ENCODE peak calls at places on chromosomes 4 and X, in seven cellular contexts. N is HCT116, P is astrocyte, I is GM23248, U is OCI-LY7, M is keratinocyte, Y is MM.1S. J is an unnamed sample.

GRCh38 chr4:80264825-80265224 is 1.6 kb upstream of the FGF5 start:
- DNase-seq in N (no peak), P (no peak), I (no peak), U (no peak), M (no peak), Y (no peak), J (no peak)

GRCh38 chr4:143745874-143746273 is 45.4 kb upstream of the FREM3 start:
- DNase-seq in N (no peak), P (no peak), I (no peak), U (no peak), M (no peak), Y (no peak), J (no peak)

GRCh38 chr4:52873191-52873590 is 11.1 kb downstream of the RASL11B start:
- DNase-seq in N (peak), P (no peak), I (no peak), U (no peak), M (no peak), Y (no peak), J (no peak)

GRCh38 chr4:54683616-54684346 is 26.0 kb downstream of the KIT start:
- DNase-seq in N (peak), P (no peak), I (peak), U (peak), M (no peak), Y (peak), J (peak)

GRCh38 chrX:7941390-7942042 is 14.3 kb upstream of the PNPLA4 start:
- DNase-seq in N (no peak), P (no peak), I (peak), U (peak), M (no peak), Y (no peak), J (peak)

GRCh38 chrX:135112096-135112729 is 8.1 kb downstream of the ETDB start:
- DNase-seq in N (peak), P (no peak), I (peak), U (peak), M (no peak), Y (peak), J (peak)

GRCh38 chr4:38563703-38564490 is 100.1 kb upstream of the KLF3 start:
- DNase-seq in N (no peak), P (peak), I (no peak), U (no peak), M (no peak), Y (no peak), J (no peak)

GRCh38 chr4:20248155-20248558 is 3.5 kb upstream of the SLIT2 start:
- DNase-seq in N (peak), P (peak), I (peak), U (peak), M (no peak), Y (peak), J (peak)

GRCh38 chrX:54181196-54181953 is 1.7 kb downstream of the FAM120C start:
- DNase-seq in N (no peak), P (peak), I (peak), U (no peak), M (no peak), Y (no peak), J (peak)

GRCh38 chr4:115228851-115229250 is 115.4 kb upstream of the NDST4 start:
- DNase-seq in N (no peak), P (no peak), I (no peak), U (no peak), M (no peak), Y (no peak), J (no peak)

GRCh38 chr4:101306225-101306624 is 41.1 kb downstream of the PPP3CA start:
- DNase-seq in N (no peak), P (peak), I (no peak), U (no peak), M (no peak), Y (peak), J (no peak)

DNA sequence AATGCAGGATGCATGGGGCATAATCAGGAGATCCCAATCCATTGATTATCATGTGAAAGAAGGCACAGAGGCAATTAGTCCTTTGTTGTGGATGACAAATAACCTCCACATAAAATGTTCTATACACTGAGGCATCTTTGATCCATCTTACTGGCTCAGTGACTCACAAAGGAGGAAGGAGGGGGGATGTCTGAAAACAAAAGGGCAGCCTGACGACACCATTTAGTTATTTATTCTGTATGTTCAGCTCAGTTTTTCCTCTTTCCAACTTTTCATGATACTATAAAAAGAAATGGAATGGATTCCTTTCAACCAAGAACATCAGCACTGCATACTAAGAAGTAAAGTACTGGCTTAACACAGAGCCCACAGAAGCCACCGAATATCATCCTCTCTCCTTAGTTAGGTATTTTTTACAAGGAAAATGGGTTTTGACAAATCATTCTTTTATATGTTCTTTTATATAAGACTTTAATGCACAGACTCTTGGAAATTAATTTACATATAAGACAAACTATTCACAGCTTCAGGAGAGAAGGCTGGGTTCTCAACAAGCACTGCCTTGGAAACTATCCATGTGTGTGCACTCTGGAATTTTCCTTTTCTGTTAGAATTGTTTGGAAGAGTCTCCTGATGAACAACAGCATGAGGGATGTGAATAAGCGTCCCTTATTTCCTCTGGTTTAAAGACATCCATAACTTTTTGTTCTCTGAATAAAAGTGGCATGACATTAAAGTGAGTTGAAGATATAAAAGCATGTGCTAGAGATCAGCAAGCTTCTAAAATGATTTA is 135.6 kb downstream of the TSPAN5 start:
- DNase-seq in N (peak), P (peak), I (peak), U (no peak), M (no peak), Y (no peak), J (no peak)
- H3K4me2 ChIP-seq in N (peak), P (peak), I (peak), U (no peak), M (peak), Y (no peak), J (no peak)

DNA sequence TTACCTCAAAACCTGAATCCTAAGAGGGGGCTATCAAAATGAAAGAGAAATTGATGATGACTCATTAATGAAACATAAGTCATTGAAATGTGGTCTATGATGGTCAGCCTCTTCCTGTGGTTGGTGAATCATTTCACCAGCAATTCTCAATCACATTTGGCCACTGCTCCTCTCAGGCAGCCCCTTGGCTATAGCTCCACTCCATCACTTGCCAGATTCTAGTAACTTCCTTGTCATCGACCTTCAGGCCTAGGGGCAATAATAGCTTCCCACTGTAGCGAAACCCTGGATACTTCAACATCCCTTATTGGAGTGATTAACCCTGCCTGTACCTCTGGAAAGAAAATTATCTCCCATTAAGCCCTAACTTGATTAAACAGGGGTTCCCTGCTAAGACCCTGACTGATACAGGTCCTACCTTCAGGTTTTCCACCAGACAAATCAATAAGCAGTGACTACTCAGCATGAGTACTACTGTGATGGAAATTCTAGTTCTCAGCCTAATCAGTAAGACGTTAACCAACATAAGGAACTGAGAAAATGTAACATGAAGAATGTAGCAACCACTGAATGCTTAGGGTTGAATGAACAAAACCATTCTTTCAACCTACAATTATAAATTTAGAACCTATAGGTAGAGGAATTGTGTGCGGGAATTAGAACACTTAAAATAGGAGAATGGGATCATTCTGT is 30.4 kb downstream of the ADH7 start:
- DNase-seq in N (peak), P (peak), I (peak), U (no peak), M (peak), Y (peak), J (no peak)
- H3K27ac ChIP-seq in N (no peak), P (peak), I (peak), U (no peak), M (peak), Y (peak), J (no peak)

GRCh38 chr4:118834960-118835895 is 698 bp downstream of the SEC24D start:
- DNase-seq in N (peak), P (peak), I (peak), U (peak), M (peak), Y (peak), J (peak)

GRCh38 chr4:118834070-118834469 is 1.9 kb downstream of the SEC24D start:
- DNase-seq in N (no peak), P (peak), I (no peak), U (no peak), M (no peak), Y (no peak), J (no peak)

GRCh38 chr4:118836763-118837507 is 1.0 kb upstream of the SEC24D start:
- DNase-seq in N (no peak), P (no peak), I (no peak), U (peak), M (no peak), Y (no peak), J (no peak)

GRCh38 chr4:118835896-118836762 is at the start of gene SEC24D:
- DNase-seq in N (peak), P (peak), I (peak), U (peak), M (no peak), Y (peak), J (peak)

GRCh38 chr4:118833192-118833820 is 2.6 kb downstream of the SEC24D start:
- DNase-seq in N (no peak), P (no peak), I (no peak), U (no peak), M (no peak), Y (no peak), J (no peak)
- H3K4me2 ChIP-seq in N (no peak), P (peak), I (peak), U (peak), M (no peak), Y (peak), J (peak)

DNA sequence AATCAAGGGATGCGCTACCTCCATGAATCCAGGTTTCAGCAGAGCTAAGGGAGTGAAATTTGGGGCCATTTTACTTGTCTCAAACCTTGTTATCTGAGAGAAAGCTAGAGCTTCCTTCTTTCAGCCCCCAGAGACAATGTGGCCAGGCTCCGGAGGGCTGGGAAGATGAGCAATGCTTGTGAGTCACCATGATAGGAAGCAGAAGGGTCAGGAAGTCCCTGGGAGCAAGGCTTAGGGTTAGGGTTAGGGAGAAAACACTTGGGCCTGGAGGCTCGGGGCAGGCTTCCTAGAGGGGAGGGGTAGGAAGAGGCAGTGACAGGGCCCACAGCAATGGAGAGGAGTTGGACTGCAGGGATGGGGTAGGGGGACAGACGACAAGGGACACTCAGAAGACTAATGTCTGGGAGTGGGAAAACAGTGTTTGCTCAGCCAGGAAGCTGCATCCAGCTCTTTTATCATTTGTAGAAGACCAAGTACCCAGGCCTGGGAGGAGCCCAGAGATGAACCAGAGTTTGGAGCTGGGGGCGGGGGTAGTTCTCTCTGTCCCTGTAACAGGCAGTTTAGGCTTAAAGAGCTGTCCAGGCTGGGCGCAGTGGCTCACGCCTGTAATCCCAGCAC is 16.4 kb upstream of the PORCN start:
- DNase-seq in N (no peak), P (no peak), I (peak), U (no peak), M (no peak), Y (no peak), J (no peak)
- H3K27ac ChIP-seq in N (no peak), P (peak), I (peak), U (no peak), M (peak), Y (no peak), J (no peak)

GRCh38 chr4:15906024-15906443 is 32.5 kb downstream of the FGFBP1 start:
- DNase-seq in N (peak), P (peak), I (no peak), U (no peak), M (peak), Y (no peak), J (no peak)
- H3K4me2 ChIP-seq in N (peak), P (no peak), I (no peak), U (no peak), M (peak), Y (no peak), J (no peak)

GRCh38 chr4:149160370-149160769 is 655.3 kb downstream of the IQCM start:
- DNase-seq in N (no peak), P (no peak), I (no peak), U (no peak), M (no peak), Y (no peak), J (no peak)

GRCh38 chr4:149164282-149164681 is 651.4 kb downstream of the IQCM start:
- DNase-seq in N (no peak), P (peak), I (peak), U (no peak), M (no peak), Y (no peak), J (no peak)

GRCh38 chr4:149161247-149161646 is 654.4 kb downstream of the IQCM start:
- DNase-seq in N (no peak), P (peak), I (peak), U (no peak), M (no peak), Y (no peak), J (no peak)

DNA sequence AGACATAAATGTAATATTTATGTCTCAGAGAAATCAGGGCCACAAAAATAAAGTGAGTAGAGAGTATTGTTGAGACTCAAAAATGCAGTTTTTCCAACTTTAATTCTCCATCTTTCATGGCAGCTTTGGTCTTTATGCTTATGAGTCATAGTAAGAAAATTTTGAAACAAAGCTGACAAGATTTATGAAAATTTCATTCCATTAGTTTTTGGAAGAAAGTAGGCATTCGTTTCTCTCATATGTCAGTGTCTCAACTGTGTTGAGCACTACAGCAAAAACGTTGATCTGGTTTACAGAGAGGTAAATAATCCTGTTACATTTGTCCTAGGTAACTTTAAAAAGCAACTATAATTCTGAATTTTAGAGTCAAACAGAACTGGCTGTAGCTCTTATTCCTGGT is 656.8 kb downstream of the IQCM start:
- DNase-seq in N (no peak), P (peak), I (no peak), U (no peak), M (no peak), Y (no peak), J (no peak)
- H3K27ac ChIP-seq in N (no peak), P (no peak), I (no peak), U (no peak), M (no peak), Y (no peak), J (no peak)

GRCh38 chrX:46579250-46579649 is 5.7 kb downstream of the CHST7 start:
- DNase-seq in N (no peak), P (no peak), I (no peak), U (no peak), M (no peak), Y (no peak), J (no peak)

GRCh38 chrX:46576458-46576857 is 2.9 kb downstream of the CHST7 start:
- DNase-seq in N (no peak), P (no peak), I (peak), U (no peak), M (no peak), Y (no peak), J (no peak)

GRCh38 chrX:46575991-46576392 is 2.4 kb downstream of the CHST7 start:
- DNase-seq in N (no peak), P (no peak), I (peak), U (peak), M (no peak), Y (no peak), J (no peak)

GRCh38 chrX:46575586-46575985 is 2.0 kb downstream of the CHST7 start:
- DNase-seq in N (no peak), P (no peak), I (peak), U (no peak), M (no peak), Y (no peak), J (no peak)

DNA sequence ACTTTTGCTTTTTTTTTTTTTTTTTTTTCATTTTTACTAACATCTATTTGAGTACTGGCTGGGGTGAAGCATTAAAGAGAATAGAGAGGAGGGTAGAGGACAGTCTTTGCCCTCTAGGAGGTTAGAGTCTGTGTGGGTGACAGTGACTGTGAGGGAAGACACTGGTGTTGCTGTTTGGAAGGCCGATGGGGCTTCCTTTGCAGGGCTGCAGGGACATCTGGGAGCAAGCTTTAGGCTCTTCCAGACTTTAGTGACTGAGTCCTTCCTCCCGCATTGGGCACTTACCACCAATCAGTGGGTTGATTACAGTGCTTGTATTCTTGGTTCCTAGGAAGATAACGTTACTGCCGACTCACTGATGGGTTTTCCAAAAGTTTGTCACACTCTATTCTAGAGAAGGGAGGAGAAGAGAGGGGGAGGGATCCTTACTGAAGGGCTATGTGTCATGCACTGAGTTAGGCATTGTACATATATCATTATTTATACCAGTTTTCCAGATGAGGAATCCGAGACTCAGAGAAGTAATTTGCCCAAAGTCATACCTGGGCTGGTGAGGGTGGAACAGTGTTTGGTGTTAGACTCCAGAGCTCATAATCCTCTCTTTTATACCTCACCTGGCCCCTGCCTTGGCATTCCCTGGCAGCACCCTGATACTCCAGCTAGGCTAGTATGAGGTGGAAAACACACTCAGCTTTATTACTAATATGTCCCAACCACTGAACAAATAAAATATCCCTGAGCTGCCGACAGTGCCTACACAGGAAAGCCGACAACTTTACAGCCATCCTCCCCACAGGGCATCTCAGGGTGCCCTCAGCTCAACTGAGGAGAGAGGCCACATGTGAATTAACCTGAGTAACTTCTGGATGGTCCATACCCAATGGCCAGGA is 3.8 kb downstream of the CHST7 start:
- DNase-seq in N (no peak), P (peak), I (peak), U (no peak), M (no peak), Y (no peak), J (no peak)
- H3K4me2 ChIP-seq in N (no peak), P (peak), I (peak), U (peak), M (no peak), Y (no peak), J (no peak)